ENCODE peak calls at places on chromosomes 16 and 17, in five cellular contexts. One of them, this sample, is unnamed. For H3K9me3, the result is how much of the 10 kb centered on the place peaks cover.

GRCh38 chr16:87580855-87581261 is 21.4 kb upstream of the JPH3 start:
- DNase-seq in OCI-LY7: no peak
- DNase-seq in tibial artery: no peak
- DNase-seq in CD4-positive, alpha-beta T cell: no peak
- DNase-seq in mucosa of descending colon: no peak
- DNase-seq in this sample: no peak

GRCh38 chr16:67820608-67821259 is 14.0 kb downstream of the TSNAXIP1 start:
- DNase-seq in OCI-LY7: no peak
- DNase-seq in tibial artery: no peak
- DNase-seq in CD4-positive, alpha-beta T cell: no peak
- DNase-seq in mucosa of descending colon: no peak
- DNase-seq in this sample: no peak

GRCh38 chr16:68071547-68071901 is 13.6 kb upstream of the NFATC3 start:
- DNase-seq in OCI-LY7: no peak
- DNase-seq in tibial artery: no peak
- DNase-seq in CD4-positive, alpha-beta T cell: no peak
- DNase-seq in mucosa of descending colon: no peak
- DNase-seq in this sample: no peak

GRCh38 chr17:64653325-64653984 is 8.7 kb downstream of the SMURF2 start:
- DNase-seq in OCI-LY7: no peak
- DNase-seq in tibial artery: no peak
- DNase-seq in CD4-positive, alpha-beta T cell: no peak
- DNase-seq in mucosa of descending colon: no peak
- DNase-seq in this sample: no peak

GRCh38 chr17:29145289-29146058 is 34.7 kb downstream of the MYO18A start:
- DNase-seq in OCI-LY7: peak
- DNase-seq in tibial artery: peak
- DNase-seq in CD4-positive, alpha-beta T cell: peak
- DNase-seq in mucosa of descending colon: peak
- DNase-seq in this sample: peak

GRCh38 chr17:10196384-10196783 is 2.0 kb downstream of the GAS7 start:
- DNase-seq in OCI-LY7: no peak
- DNase-seq in tibial artery: no peak
- DNase-seq in CD4-positive, alpha-beta T cell: no peak
- DNase-seq in mucosa of descending colon: no peak
- DNase-seq in this sample: no peak

GRCh38 chr16:81478876-81479496 is 34.4 kb downstream of the CMIP start:
- DNase-seq in OCI-LY7: peak
- DNase-seq in tibial artery: peak
- DNase-seq in CD4-positive, alpha-beta T cell: no peak
- DNase-seq in mucosa of descending colon: no peak
- DNase-seq in this sample: no peak

GRCh38 chr17:75707096-75707720 is 14.1 kb upstream of the ITGB4 start:
- DNase-seq in OCI-LY7: no peak
- DNase-seq in tibial artery: peak
- DNase-seq in CD4-positive, alpha-beta T cell: no peak
- DNase-seq in mucosa of descending colon: no peak
- DNase-seq in this sample: no peak

GRCh38 chr17:42312285-42313130 is 24.2 kb downstream of the STAT5A start:
- DNase-seq in OCI-LY7: peak
- DNase-seq in tibial artery: peak
- DNase-seq in CD4-positive, alpha-beta T cell: peak
- DNase-seq in mucosa of descending colon: peak
- DNase-seq in this sample: peak

GRCh38 chr17:386145-386876 is 33.7 kb upstream of the RPH3AL start:
- DNase-seq in OCI-LY7: peak
- DNase-seq in tibial artery: peak
- DNase-seq in CD4-positive, alpha-beta T cell: peak
- DNase-seq in mucosa of descending colon: peak
- DNase-seq in this sample: peak

DNA sequence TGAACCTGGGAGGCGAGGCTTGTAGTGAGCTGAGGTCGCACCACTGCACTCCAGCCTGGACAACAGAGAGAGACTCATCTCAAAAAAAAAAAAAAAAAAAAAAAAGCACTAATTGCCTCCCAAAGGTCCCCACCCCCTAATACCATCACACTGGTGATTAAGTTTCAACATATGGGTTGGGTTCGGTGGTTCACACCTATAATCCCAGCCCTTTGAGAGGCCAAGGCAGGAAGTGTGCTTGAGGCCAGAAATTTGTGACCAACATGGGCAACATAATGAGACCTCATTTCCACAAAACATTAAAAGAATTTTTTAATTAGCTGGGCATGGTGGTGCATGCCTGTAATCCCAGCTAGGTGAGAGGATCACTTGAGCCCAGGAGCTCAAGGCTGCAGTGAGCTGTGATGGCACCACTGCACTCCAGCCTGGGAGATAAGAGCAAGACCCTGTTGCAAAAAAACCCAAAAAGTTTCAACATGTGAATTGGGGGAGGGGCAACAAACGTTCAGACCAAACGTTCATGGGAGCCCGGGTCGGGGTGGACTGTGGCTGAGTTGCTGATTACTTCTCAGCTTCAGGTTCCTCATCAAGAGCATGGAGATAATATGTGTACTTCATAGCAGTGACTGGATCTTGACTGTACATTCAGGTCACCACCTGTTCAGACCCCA is 62.1 kb upstream of the NOL11 start:
- DNase-seq in OCI-LY7: no peak
- DNase-seq in tibial artery: no peak
- DNase-seq in CD4-positive, alpha-beta T cell: no peak
- DNase-seq in mucosa of descending colon: no peak
- DNase-seq in this sample: peak
- H3K9me3 ChIP-seq in OCI-LY7: under half
- H3K9me3 ChIP-seq in tibial artery: under half
- H3K9me3 ChIP-seq in CD4-positive, alpha-beta T cell: under half
- H3K9me3 ChIP-seq in mucosa of descending colon: under half
- H3K9me3 ChIP-seq in this sample: under half

GRCh38 chr16:35410438-35410837 is 1951.0 kb downstream of the TP53TG3F start:
- DNase-seq in OCI-LY7: no peak
- DNase-seq in tibial artery: no peak
- DNase-seq in CD4-positive, alpha-beta T cell: no peak
- DNase-seq in mucosa of descending colon: no peak
- DNase-seq in this sample: no peak
- H3K9me3 ChIP-seq in OCI-LY7: under half
- H3K9me3 ChIP-seq in tibial artery: under half
- H3K9me3 ChIP-seq in CD4-positive, alpha-beta T cell: under half
- H3K9me3 ChIP-seq in mucosa of descending colon: half or more
- H3K9me3 ChIP-seq in this sample: under half

GRCh38 chr17:21538615-21539014 is 153.7 kb upstream of the KCNJ18 start:
- DNase-seq in OCI-LY7: no peak
- DNase-seq in tibial artery: no peak
- DNase-seq in CD4-positive, alpha-beta T cell: no peak
- DNase-seq in mucosa of descending colon: no peak
- DNase-seq in this sample: no peak

GRCh38 chr17:21535686-21536085 is 156.6 kb upstream of the KCNJ18 start:
- DNase-seq in OCI-LY7: no peak
- DNase-seq in tibial artery: no peak
- DNase-seq in CD4-positive, alpha-beta T cell: no peak
- DNase-seq in mucosa of descending colon: no peak
- DNase-seq in this sample: no peak

GRCh38 chr17:21539146-21539545 is 153.2 kb upstream of the KCNJ18 start:
- DNase-seq in OCI-LY7: no peak
- DNase-seq in tibial artery: no peak
- DNase-seq in CD4-positive, alpha-beta T cell: no peak
- DNase-seq in mucosa of descending colon: no peak
- DNase-seq in this sample: no peak

GRCh38 chr17:21540502-21540901 is 151.8 kb upstream of the KCNJ18 start:
- DNase-seq in OCI-LY7: no peak
- DNase-seq in tibial artery: no peak
- DNase-seq in CD4-positive, alpha-beta T cell: no peak
- DNase-seq in mucosa of descending colon: no peak
- DNase-seq in this sample: no peak

GRCh38 chr17:21537302-21537701 is 155.0 kb upstream of the KCNJ18 start:
- DNase-seq in OCI-LY7: no peak
- DNase-seq in tibial artery: no peak
- DNase-seq in CD4-positive, alpha-beta T cell: no peak
- DNase-seq in mucosa of descending colon: no peak
- DNase-seq in this sample: no peak
- H3K9me3 ChIP-seq in OCI-LY7: under half
- H3K9me3 ChIP-seq in tibial artery: under half
- H3K9me3 ChIP-seq in CD4-positive, alpha-beta T cell: under half
- H3K9me3 ChIP-seq in mucosa of descending colon: under half
- H3K9me3 ChIP-seq in this sample: under half

GRCh38 chr17:61699694-61700093 is 108.7 kb upstream of the NACA2 start:
- DNase-seq in OCI-LY7: no peak
- DNase-seq in tibial artery: no peak
- DNase-seq in CD4-positive, alpha-beta T cell: no peak
- DNase-seq in mucosa of descending colon: no peak
- DNase-seq in this sample: no peak

GRCh38 chr17:61700252-61700651 is 109.2 kb upstream of the NACA2 start:
- DNase-seq in OCI-LY7: peak
- DNase-seq in tibial artery: no peak
- DNase-seq in CD4-positive, alpha-beta T cell: no peak
- DNase-seq in mucosa of descending colon: no peak
- DNase-seq in this sample: no peak

GRCh38 chr17:61702450-61702849 is 111.4 kb upstream of the NACA2 start:
- DNase-seq in OCI-LY7: no peak
- DNase-seq in tibial artery: no peak
- DNase-seq in CD4-positive, alpha-beta T cell: no peak
- DNase-seq in mucosa of descending colon: no peak
- DNase-seq in this sample: no peak

GRCh38 chr17:61701978-61702377 is 111.0 kb upstream of the NACA2 start:
- DNase-seq in OCI-LY7: no peak
- DNase-seq in tibial artery: no peak
- DNase-seq in CD4-positive, alpha-beta T cell: no peak
- DNase-seq in mucosa of descending colon: no peak
- DNase-seq in this sample: no peak

GRCh38 chr17:61701334-61701733 is 110.3 kb upstream of the NACA2 start:
- DNase-seq in OCI-LY7: no peak
- DNase-seq in tibial artery: no peak
- DNase-seq in CD4-positive, alpha-beta T cell: no peak
- DNase-seq in mucosa of descending colon: no peak
- DNase-seq in this sample: no peak
- H3K9me3 ChIP-seq in OCI-LY7: under half
- H3K9me3 ChIP-seq in tibial artery: under half
- H3K9me3 ChIP-seq in CD4-positive, alpha-beta T cell: under half
- H3K9me3 ChIP-seq in mucosa of descending colon: under half
- H3K9me3 ChIP-seq in this sample: under half

DNA sequence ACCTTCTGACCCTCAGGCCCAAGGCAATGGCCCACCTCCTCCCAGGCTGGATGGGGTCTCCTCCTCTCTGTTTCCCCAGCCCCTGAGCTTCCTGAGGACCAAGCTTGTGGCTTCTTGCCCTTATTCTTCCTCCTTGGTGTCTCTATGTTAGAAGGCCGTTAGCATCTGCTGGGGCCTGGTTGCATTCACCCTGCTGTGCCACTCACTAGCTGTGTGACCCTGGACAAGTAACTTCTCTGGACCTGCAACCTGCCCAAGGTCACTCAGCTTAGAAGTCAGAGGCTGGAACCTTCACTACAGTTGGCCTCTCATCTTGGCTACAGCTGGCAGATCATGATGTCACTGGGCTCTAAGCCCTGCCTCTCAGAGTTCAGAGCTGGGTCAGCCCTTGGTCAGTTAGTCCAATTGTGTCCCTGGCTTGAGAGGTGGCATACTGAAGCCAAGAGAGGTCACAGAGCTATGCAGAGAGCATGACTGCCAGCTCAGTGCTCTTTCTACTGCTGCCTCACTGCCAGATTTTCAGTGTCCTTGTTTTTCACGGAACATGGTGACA is 3.0 kb downstream of the MT2A start:
- DNase-seq in OCI-LY7: no peak
- DNase-seq in tibial artery: peak
- DNase-seq in CD4-positive, alpha-beta T cell: no peak
- DNase-seq in mucosa of descending colon: no peak
- DNase-seq in this sample: peak
- H3K9me3 ChIP-seq in OCI-LY7: under half
- H3K9me3 ChIP-seq in tibial artery: under half
- H3K9me3 ChIP-seq in CD4-positive, alpha-beta T cell: under half
- H3K9me3 ChIP-seq in mucosa of descending colon: under half
- H3K9me3 ChIP-seq in this sample: under half

DNA sequence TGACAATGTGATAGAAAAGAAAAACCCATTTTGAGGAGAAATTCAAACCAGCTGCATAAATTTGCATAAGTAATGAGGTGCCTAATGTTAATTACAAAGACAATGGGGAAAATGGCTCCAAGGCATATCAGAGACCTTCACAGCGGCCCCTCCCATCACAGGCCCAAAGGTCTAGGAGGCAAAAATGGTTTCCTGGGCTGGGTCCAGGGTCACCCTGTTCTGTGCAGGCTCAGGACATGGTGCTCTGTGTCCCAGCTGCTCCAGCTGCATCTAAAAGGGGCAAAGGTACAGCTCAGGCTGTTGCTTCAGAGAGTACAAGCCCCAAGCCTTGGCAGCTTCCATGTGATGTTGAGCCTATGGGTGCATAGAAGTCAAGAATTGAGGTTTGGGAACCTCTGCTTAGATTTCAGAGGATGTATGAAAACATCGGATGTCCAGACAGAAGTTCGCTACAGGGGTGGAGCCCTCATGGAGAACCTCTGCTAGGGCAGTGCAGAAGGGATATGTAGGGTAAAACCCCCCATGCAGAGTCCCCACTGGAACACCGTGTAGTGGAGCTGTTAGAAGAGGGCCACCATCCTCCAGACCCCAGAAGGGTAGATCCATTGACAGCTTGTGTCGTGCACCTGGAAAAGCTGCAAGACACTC is 40.6 kb downstream of the IKZF3 start:
- DNase-seq in OCI-LY7: peak
- DNase-seq in tibial artery: no peak
- DNase-seq in CD4-positive, alpha-beta T cell: no peak
- DNase-seq in mucosa of descending colon: no peak
- DNase-seq in this sample: no peak
- H3K9me3 ChIP-seq in OCI-LY7: under half
- H3K9me3 ChIP-seq in tibial artery: under half
- H3K9me3 ChIP-seq in CD4-positive, alpha-beta T cell: under half
- H3K9me3 ChIP-seq in mucosa of descending colon: under half
- H3K9me3 ChIP-seq in this sample: under half

GRCh38 chr17:78608804-78609186 is 31.6 kb upstream of the DNAH17 start:
- DNase-seq in OCI-LY7: no peak
- DNase-seq in tibial artery: no peak
- DNase-seq in CD4-positive, alpha-beta T cell: no peak
- DNase-seq in mucosa of descending colon: no peak
- DNase-seq in this sample: no peak

GRCh38 chr17:78613423-78613822 is 36.2 kb upstream of the DNAH17 start:
- DNase-seq in OCI-LY7: no peak
- DNase-seq in tibial artery: no peak
- DNase-seq in CD4-positive, alpha-beta T cell: no peak
- DNase-seq in mucosa of descending colon: no peak
- DNase-seq in this sample: no peak

GRCh38 chr17:78609198-78609597 is 32.0 kb upstream of the DNAH17 start:
- DNase-seq in OCI-LY7: no peak
- DNase-seq in tibial artery: no peak
- DNase-seq in CD4-positive, alpha-beta T cell: no peak
- DNase-seq in mucosa of descending colon: no peak
- DNase-seq in this sample: no peak

GRCh38 chr17:78611636-78612035 is 34.4 kb upstream of the DNAH17 start:
- DNase-seq in OCI-LY7: no peak
- DNase-seq in tibial artery: no peak
- DNase-seq in CD4-positive, alpha-beta T cell: no peak
- DNase-seq in mucosa of descending colon: no peak
- DNase-seq in this sample: no peak

GRCh38 chr17:78610951-78611511 is 33.8 kb upstream of the DNAH17 start:
- DNase-seq in OCI-LY7: no peak
- DNase-seq in tibial artery: no peak
- DNase-seq in CD4-positive, alpha-beta T cell: no peak
- DNase-seq in mucosa of descending colon: no peak
- DNase-seq in this sample: no peak
- H3K9me3 ChIP-seq in OCI-LY7: under half
- H3K9me3 ChIP-seq in tibial artery: under half
- H3K9me3 ChIP-seq in CD4-positive, alpha-beta T cell: under half
- H3K9me3 ChIP-seq in mucosa of descending colon: under half
- H3K9me3 ChIP-seq in this sample: under half

GRCh38 chr17:22305356-22306071 is 613.2 kb downstream of the KCNJ18 start:
- DNase-seq in OCI-LY7: no peak
- DNase-seq in tibial artery: no peak
- DNase-seq in CD4-positive, alpha-beta T cell: no peak
- DNase-seq in mucosa of descending colon: no peak
- DNase-seq in this sample: no peak
- H3K9me3 ChIP-seq in OCI-LY7: under half
- H3K9me3 ChIP-seq in tibial artery: under half
- H3K9me3 ChIP-seq in CD4-positive, alpha-beta T cell: under half
- H3K9me3 ChIP-seq in mucosa of descending colon: half or more
- H3K9me3 ChIP-seq in this sample: under half